ENCODE peak calls at places on chromosomes 16 and 17, in six cellular contexts. One of them, this sample, is unnamed.

GRCh38 chr17:18964018-18964351 is 12.0 kb downstream of the SLC5A10 start:
- DNase-seq in NCI-H1436 treated with DMSO at 0.1 percent for 48 hours: no peak
- DNase-seq in upper lobe of right lung: no peak
- DNase-seq in left kidney: no peak
- DNase-seq in NCI-H460: no peak
- DNase-seq in left ventricle myocardium superior: no peak
- DNase-seq in this sample: no peak

GRCh38 chr16:85443116-85443515 is 170.0 kb upstream of the GSE1 start:
- DNase-seq in NCI-H1436 treated with DMSO at 0.1 percent for 48 hours: no peak
- DNase-seq in upper lobe of right lung: no peak
- DNase-seq in left kidney: no peak
- DNase-seq in NCI-H460: no peak
- DNase-seq in left ventricle myocardium superior: no peak
- DNase-seq in this sample: no peak

GRCh38 chr17:57889892-57890856 is 40.3 kb upstream of the MRPS23 start:
- DNase-seq in NCI-H1436 treated with DMSO at 0.1 percent for 48 hours: no peak
- DNase-seq in upper lobe of right lung: peak
- DNase-seq in left kidney: peak
- DNase-seq in NCI-H460: no peak
- DNase-seq in left ventricle myocardium superior: peak
- DNase-seq in this sample: peak

GRCh38 chr17:64016248-64016784 is 4.1 kb downstream of the ICAM2 start:
- DNase-seq in NCI-H1436 treated with DMSO at 0.1 percent for 48 hours: no peak
- DNase-seq in upper lobe of right lung: no peak
- DNase-seq in left kidney: no peak
- DNase-seq in NCI-H460: no peak
- DNase-seq in left ventricle myocardium superior: no peak
- DNase-seq in this sample: no peak

GRCh38 chr16:67190448-67191399 is 788 bp upstream of the EXOC3L1 start:
- DNase-seq in NCI-H1436 treated with DMSO at 0.1 percent for 48 hours: no peak
- DNase-seq in upper lobe of right lung: no peak
- DNase-seq in left kidney: no peak
- DNase-seq in NCI-H460: no peak
- DNase-seq in left ventricle myocardium superior: no peak
- DNase-seq in this sample: no peak

GRCh38 chr17:18258356-18259038 is at the start of gene FLII:
- DNase-seq in NCI-H1436 treated with DMSO at 0.1 percent for 48 hours: no peak
- DNase-seq in upper lobe of right lung: no peak
- DNase-seq in left kidney: peak
- DNase-seq in NCI-H460: peak
- DNase-seq in left ventricle myocardium superior: peak
- DNase-seq in this sample: peak

GRCh38 chr17:80320496-80320895 is 59.8 kb downstream of the RNF213 start:
- DNase-seq in NCI-H1436 treated with DMSO at 0.1 percent for 48 hours: no peak
- DNase-seq in upper lobe of right lung: no peak
- DNase-seq in left kidney: no peak
- DNase-seq in NCI-H460: no peak
- DNase-seq in left ventricle myocardium superior: no peak
- DNase-seq in this sample: no peak

GRCh38 chr17:46942441-46943217 is 19.7 kb downstream of the GOSR2 start:
- DNase-seq in NCI-H1436 treated with DMSO at 0.1 percent for 48 hours: peak
- DNase-seq in upper lobe of right lung: peak
- DNase-seq in left kidney: peak
- DNase-seq in NCI-H460: peak
- DNase-seq in left ventricle myocardium superior: peak
- DNase-seq in this sample: peak

GRCh38 chr17:42436401-42436800 is 13.3 kb upstream of the CAVIN1 start:
- DNase-seq in NCI-H1436 treated with DMSO at 0.1 percent for 48 hours: no peak
- DNase-seq in upper lobe of right lung: no peak
- DNase-seq in left kidney: no peak
- DNase-seq in NCI-H460: no peak
- DNase-seq in left ventricle myocardium superior: no peak
- DNase-seq in this sample: peak

GRCh38 chr16:3503513-3503912 is 2.7 kb downstream of the CLUAP1 start:
- DNase-seq in NCI-H1436 treated with DMSO at 0.1 percent for 48 hours: no peak
- DNase-seq in upper lobe of right lung: peak
- DNase-seq in left kidney: no peak
- DNase-seq in NCI-H460: no peak
- DNase-seq in left ventricle myocardium superior: no peak
- DNase-seq in this sample: no peak

GRCh38 chr16:74954763-74955162 is 30.2 kb downstream of the WDR59 start:
- DNase-seq in NCI-H1436 treated with DMSO at 0.1 percent for 48 hours: no peak
- DNase-seq in upper lobe of right lung: no peak
- DNase-seq in left kidney: no peak
- DNase-seq in NCI-H460: no peak
- DNase-seq in left ventricle myocardium superior: no peak
- DNase-seq in this sample: no peak

GRCh38 chr17:59342681-59343127 is 11.2 kb downstream of the YPEL2 start:
- DNase-seq in NCI-H1436 treated with DMSO at 0.1 percent for 48 hours: no peak
- DNase-seq in upper lobe of right lung: no peak
- DNase-seq in left kidney: no peak
- DNase-seq in NCI-H460: no peak
- DNase-seq in left ventricle myocardium superior: no peak
- DNase-seq in this sample: no peak